ENCODE peak calls at places on chromosomes 13 and 19, in six cellular contexts. Y is tibial artery; C is right lobe of liver; B is mesenchymal stem cell; U is NT2/D1; W is CD8-positive, alpha-beta memory T cell. N is an unnamed sample.

GRCh38 chr19:19670070-19670551 is 1.5 kb downstream of the ZNF101 start:
- DNase-seq in Y (no peak), C (no peak), B (peak; percentile 11), U (peak; percentile 48), W (no peak), N (no peak)

GRCh38 chr19:3868770-3869456 is at the start of gene ZFR2:
- DNase-seq in Y (no peak), C (no peak), B (no peak), U (peak; percentile 89), W (peak; percentile 9), N (no peak)

GRCh38 chr19:42563352-42564210 is 31.1 kb downstream of the CEACAM8 start:
- DNase-seq in Y (no peak), C (no peak), B (peak; percentile 32), U (no peak), W (no peak), N (no peak)

GRCh38 chr19:30228726-30229523 is 143.3 kb upstream of the ZNF536 start:
- DNase-seq in Y (no peak), C (no peak), B (no peak), U (no peak), W (no peak), N (no peak)

GRCh38 chr13:44407891-44408290 is 34.3 kb downstream of the SERP2 start:
- DNase-seq in Y (no peak), C (no peak), B (no peak), U (no peak), W (no peak), N (no peak)

GRCh38 chr19:48133094-48133493 is 22.5 kb upstream of the PLA2G4C start:
- DNase-seq in Y (no peak), C (no peak), B (no peak), U (no peak), W (no peak), N (no peak)

GRCh38 chr13:47437411-47437810 is 540.6 kb upstream of the HTR2A start:
- DNase-seq in Y (no peak), C (no peak), B (peak; percentile 50), U (no peak), W (no peak), N (no peak)

GRCh38 chr13:76723551-76724232 is 162.5 kb downstream of the KCTD12 start:
- DNase-seq in Y (no peak), C (no peak), B (peak; percentile 89), U (peak; percentile 42), W (peak; percentile 40), N (no peak)

GRCh38 chr13:113941571-113942191 is 32.2 kb downstream of the C13orf46 start:
- DNase-seq in Y (peak; percentile 60), C (no peak), B (no peak), U (no peak), W (no peak), N (no peak)

GRCh38 chr13:114002009-114002544 is 28.2 kb upstream of the C13orf46 start:
- DNase-seq in Y (no peak), C (no peak), B (no peak), U (no peak), W (no peak), N (no peak)

GRCh38 chr13:114131581-114132418 is 623 bp downstream of the RASA3 start:
- DNase-seq in Y (no peak), C (no peak), B (no peak), U (no peak), W (peak; percentile 56), N (no peak)

GRCh38 chr13:80341771-80342271 is 895 bp upstream of the SPRY2 start:
- DNase-seq in Y (peak; percentile 74), C (peak; percentile 62), B (peak; percentile 64), U (no peak), W (no peak), N (peak; percentile 83)

GRCh38 chr19:18833849-18834643 is 2.3 kb downstream of the UPF1 start:
- DNase-seq in Y (no peak), C (peak; percentile 52), B (peak; percentile 21), U (peak; percentile 23), W (no peak), N (no peak)

GRCh38 chr13:33544308-33544707 is 258.8 kb upstream of the STARD13 start:
- DNase-seq in Y (no peak), C (no peak), B (no peak), U (no peak), W (no peak), N (no peak)

GRCh38 chr13:23608138-23608537 is 37.9 kb downstream of the TNFRSF19 start:
- DNase-seq in Y (no peak), C (no peak), B (no peak), U (no peak), W (no peak), N (no peak)

GRCh38 chr13:114005206-114005720 is 31.4 kb upstream of the C13orf46 start:
- DNase-seq in Y (no peak), C (no peak), B (no peak), U (no peak), W (no peak), N (no peak)

GRCh38 chr19:39680593-39680992 is 23.7 kb upstream of the LGALS14 start:
- DNase-seq in Y (no peak), C (no peak), B (no peak), U (no peak), W (no peak), N (no peak)

GRCh38 chr19:50357178-50358100 is 8.0 kb downstream of the NAPSA start:
- DNase-seq in Y (peak; percentile 87), C (peak; percentile 74), B (peak; percentile 50), U (no peak), W (peak; percentile 90), N (peak; percentile 90)

GRCh38 chr13:49444517-49445395 is 682 bp downstream of the SETDB2 start:
- DNase-seq in Y (no peak), C (no peak), B (peak; percentile 80), U (no peak), W (peak; percentile 56), N (no peak)

GRCh38 chr13:49441846-49442245 is 2.0 kb downstream of the CAB39L start:
- DNase-seq in Y (no peak), C (no peak), B (peak; percentile 40), U (no peak), W (no peak), N (no peak)

GRCh38 chr13:49443689-49444516 is at the start of the genes CAB39L and SETDB2:
- DNase-seq in Y (peak; percentile 100), C (peak; percentile 100), B (peak; percentile 99), U (peak; percentile 95), W (peak; percentile 100), N (peak; percentile 100)

GRCh38 chr13:49441312-49441711 is 2.6 kb downstream of the CAB39L start:
- DNase-seq in Y (no peak), C (no peak), B (no peak), U (no peak), W (no peak), N (no peak)

DNA sequence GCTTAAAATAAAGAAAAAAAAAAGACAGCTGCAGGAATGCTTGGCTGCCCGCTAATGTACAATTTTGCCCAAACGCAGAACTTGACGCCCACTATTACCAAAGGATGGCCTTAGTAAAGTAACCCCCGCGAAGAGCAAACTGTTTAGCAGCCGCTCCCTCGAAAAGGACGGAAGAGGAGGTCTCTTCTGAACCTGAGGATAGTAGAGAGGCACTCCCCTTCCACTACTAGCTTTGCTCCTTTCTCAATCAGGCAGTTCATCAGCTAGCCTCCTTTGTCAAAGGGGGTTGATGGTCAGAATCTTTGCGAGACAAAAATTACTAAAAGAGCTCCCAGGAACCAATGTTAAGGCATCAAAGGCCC is 556 bp downstream of the CAB39L start:
- DNase-seq in Y (no peak), C (no peak), B (no peak), U (no peak), W (no peak), N (no peak)
- H3K4me1 ChIP-seq in Y (no peaks in the 10 kb centered on the region), C (no peaks in the 10 kb centered on the region), B (no peaks in the 10 kb centered on the region), U (no peaks in the 10 kb centered on the region), W (peaks cover 37% of the 10 kb centered on the region), N (peaks cover 19% of the 10 kb centered on the region)

GRCh38 chr19:41307954-41308449 is 2.0 kb upstream of the CCDC97 start:
- DNase-seq in Y (no peak), C (no peak), B (no peak), U (no peak), W (no peak), N (no peak)
- H3K4me1 ChIP-seq in Y (peaks cover 4% of the 10 kb centered on the region), C (peaks cover 3% of the 10 kb centered on the region), B (peaks cover 18% of the 10 kb centered on the region), U (peaks cover 5% of the 10 kb centered on the region), W (peaks cover 82% of the 10 kb centered on the region), N (peaks cover 40% of the 10 kb centered on the region)

GRCh38 chr19:45508931-45509691 is 1.8 kb downstream of the VASP start:
- DNase-seq in Y (peak; percentile 96), C (peak; percentile 76), B (peak; percentile 80), U (no peak), W (peak; percentile 15), N (peak; percentile 84)

GRCh38 chr19:45511074-45511473 is 3.8 kb downstream of the VASP start:
- DNase-seq in Y (no peak), C (no peak), B (no peak), U (no peak), W (no peak), N (no peak)

GRCh38 chr19:45508681-45508930 is 1.3 kb downstream of the VASP start:
- DNase-seq in Y (no peak), C (no peak), B (peak; percentile 46), U (no peak), W (no peak), N (no peak)

GRCh38 chr19:45507864-45508680 is 793 bp downstream of the VASP start:
- DNase-seq in Y (peak; percentile 82), C (no peak), B (peak; percentile 28), U (no peak), W (peak; percentile 31), N (peak; percentile 78)

GRCh38 chr19:45509692-45510015 is 2.4 kb downstream of the VASP start:
- DNase-seq in Y (no peak), C (no peak), B (peak; percentile 23), U (no peak), W (no peak), N (no peak)
- H3K4me1 ChIP-seq in Y (no peaks in the 10 kb centered on the region), C (no peaks in the 10 kb centered on the region), B (peaks cover 18% of the 10 kb centered on the region), U (peaks cover 5% of the 10 kb centered on the region), W (peaks cover 52% of the 10 kb centered on the region), N (peaks cover 37% of the 10 kb centered on the region)

GRCh38 chr13:29921542-29921941 is 71.1 kb upstream of the UBL3 start:
- DNase-seq in Y (no peak), C (no peak), B (no peak), U (no peak), W (no peak), N (no peak)

GRCh38 chr13:29923554-29924481 is 73.4 kb upstream of the UBL3 start:
- DNase-seq in Y (peak; percentile 94), C (peak; percentile 96), B (peak; percentile 98), U (peak; percentile 51), W (peak; percentile 23), N (peak; percentile 91)

GRCh38 chr13:29924482-29924884 is 74.1 kb upstream of the UBL3 start:
- DNase-seq in Y (no peak), C (no peak), B (peak; percentile 80), U (no peak), W (no peak), N (no peak)

GRCh38 chr13:29922896-29923295 is 72.5 kb upstream of the UBL3 start:
- DNase-seq in Y (no peak), C (no peak), B (peak; percentile 41), U (no peak), W (no peak), N (no peak)

GRCh38 chr13:29922281-29922821 is 71.9 kb upstream of the UBL3 start:
- DNase-seq in Y (no peak), C (no peak), B (peak; percentile 50), U (no peak), W (no peak), N (no peak)
- H3K4me1 ChIP-seq in Y (no peaks in the 10 kb centered on the region), C (no peaks in the 10 kb centered on the region), B (peaks cover 28% of the 10 kb centered on the region), U (peaks cover 5% of the 10 kb centered on the region), W (peaks cover 5% of the 10 kb centered on the region), N (peaks cover 29% of the 10 kb centered on the region)

DNA sequence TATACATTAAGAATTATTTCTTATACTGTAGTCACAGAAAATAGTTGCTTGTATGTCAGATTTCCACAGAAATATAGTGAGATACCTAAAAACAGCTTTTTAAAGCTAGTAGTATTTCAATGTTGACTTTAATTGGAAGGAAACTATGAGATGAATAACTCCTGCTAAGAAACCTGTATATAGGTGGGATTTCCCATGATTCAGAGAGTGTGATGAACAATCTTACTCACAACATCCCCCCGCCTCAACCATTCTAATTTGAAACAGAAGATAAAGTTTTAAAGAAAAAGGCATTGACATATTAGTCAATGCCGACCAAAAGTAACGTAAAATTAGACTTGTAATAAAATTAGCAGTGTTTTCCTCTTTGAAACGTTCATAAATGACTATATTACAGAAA is 1.4 kb upstream of the MIR17HG start:
- DNase-seq in Y (no peak), C (no peak), B (no peak), U (no peak), W (no peak), N (no peak)
- H3K4me1 ChIP-seq in Y (no peaks in the 10 kb centered on the region), C (no peaks in the 10 kb centered on the region), B (peaks cover 4% of the 10 kb centered on the region), U (no peaks in the 10 kb centered on the region), W (peaks cover 28% of the 10 kb centered on the region), N (peaks cover 20% of the 10 kb centered on the region)

N was measured in upper lobe of right lung.